ENCODE peak calls at places on chromosomes 11 and 22, in seven cellular contexts. P is psoas muscle, J is NT2/D1, O is thoracic aorta, T is GM23338, Z is tibial artery, M is lung. K is an unnamed sample. For H3K27me3, the result is how much of the 10 kb centered on the place peaks cover.

GRCh38 chr11:102047305-102047924 is at the start of gene CFAP300:
- DNase-seq in P (peak), J (no peak), M (peak), Z (peak), O (peak), T (peak), K (peak)

GRCh38 chr11:95279921-95280861 is 49.2 kb upstream of the SESN3 start:
- DNase-seq in J (peak), O (no peak), T (peak), Z (peak), M (no peak), P (peak), K (peak)

GRCh38 chr11:57358543-57358961 is 20.4 kb downstream of the P2RX3 start:
- DNase-seq in J (no peak), P (no peak), Z (no peak), M (no peak), T (no peak), O (no peak), K (no peak)

GRCh38 chr11:12060385-12060980 is 49.9 kb upstream of the MICAL2 start:
- DNase-seq in P (no peak), O (no peak), M (no peak), T (no peak), Z (no peak), J (no peak), K (no peak)

GRCh38 chr11:95066721-95067041 is at the start of gene SRSF8:
- DNase-seq in Z (no peak), J (no peak), M (no peak), P (no peak), T (no peak), O (no peak), K (no peak)

GRCh38 chr11:83611616-83612015 is 325.4 kb upstream of the CCDC90B start:
- DNase-seq in M (no peak), J (no peak), T (no peak), P (no peak), O (no peak), Z (no peak), K (peak)

GRCh38 chr11:86632499-86633269 is 39.7 kb downstream of the ME3 start:
- DNase-seq in O (peak), Z (peak), P (peak), J (peak), M (no peak), T (peak), K (no peak)

GRCh38 chr11:128724891-128725611 is 31.2 kb downstream of the FLI1 start:
- DNase-seq in P (no peak), J (no peak), M (no peak), Z (no peak), T (no peak), O (no peak), K (no peak)

GRCh38 chr11:65640483-65641207 is 2.7 kb downstream of the SIPA1 start:
- DNase-seq in J (no peak), P (no peak), T (no peak), M (no peak), Z (no peak), O (no peak), K (no peak)

GRCh38 chr11:111001986-111002616 is 243.4 kb upstream of the POU2AF2 start:
- DNase-seq in Z (no peak), T (no peak), O (no peak), M (no peak), J (no peak), P (no peak), K (no peak)

GRCh38 chr22:24141586-24141985 is 39.7 kb upstream of the SUSD2 start:
- DNase-seq in Z (no peak), P (no peak), M (no peak), O (no peak), T (no peak), J (no peak), K (no peak)

GRCh38 chr11:35047179-35047578 is 91.8 kb upstream of the CD44 start:
- DNase-seq in Z (no peak), O (no peak), J (no peak), M (no peak), P (no peak), T (no peak), K (no peak)

GRCh38 chr22:17633217-17633997 is 4.9 kb upstream of the ATP6V1E1 start:
- DNase-seq in Z (no peak), O (no peak), J (no peak), T (peak), P (no peak), M (no peak), K (no peak)

GRCh38 chr11:69360606-69361005 is 66.7 kb downstream of the MYEOV start:
- DNase-seq in M (no peak), J (no peak), P (no peak), T (no peak), O (no peak), Z (no peak), K (no peak)

GRCh38 chr11:31437742-31438435 is 68.2 kb downstream of the DNAJC24 start:
- DNase-seq in Z (no peak), T (no peak), J (no peak), P (no peak), M (no peak), O (no peak), K (no peak)

GRCh38 chr11:9704620-9705019 is 40.7 kb downstream of the SWAP70 start:
- DNase-seq in Z (no peak), T (no peak), P (no peak), J (no peak), O (no peak), M (no peak), K (no peak)

GRCh38 chr22:17149073-17149815 is 9.8 kb downstream of the HDHD5 start:
- DNase-seq in P (no peak), M (no peak), O (no peak), T (no peak), Z (peak), J (no peak), K (no peak)

GRCh38 chr11:96388891-96389603 is 665 bp downstream of the CCDC82 start:
- DNase-seq in M (no peak), T (peak), O (no peak), J (no peak), P (no peak), Z (no peak), K (peak)

GRCh38 chr11:18229501-18229900 is 7.1 kb downstream of the SAA4 start:
- DNase-seq in P (no peak), Z (no peak), O (no peak), J (no peak), T (no peak), M (no peak), K (no peak)

GRCh38 chr22:43436536-43437267 is 24.9 kb downstream of the MPPED1 start:
- DNase-seq in J (no peak), T (no peak), Z (peak), O (no peak), M (no peak), P (no peak), K (no peak)

GRCh38 chr22:42962295-42963230 is 52.4 kb downstream of the PACSIN2 start:
- DNase-seq in O (no peak), T (no peak), J (no peak), Z (peak), M (peak), P (no peak), K (no peak)

GRCh38 chr11:11211186-11211585 is 141.9 kb downstream of the CSNK2A3 start:
- DNase-seq in P (no peak), M (no peak), T (no peak), O (no peak), J (no peak), Z (no peak), K (no peak)

GRCh38 chr11:105937331-105937730 is 84.7 kb downstream of the MSANTD4 start:
- DNase-seq in J (no peak), O (no peak), P (no peak), T (no peak), M (no peak), Z (no peak), K (no peak)

GRCh38 chr11:78699606-78700005 is 124.9 kb upstream of the NARS2 start:
- DNase-seq in Z (no peak), M (no peak), P (no peak), O (no peak), T (no peak), J (no peak), K (no peak)

GRCh38 chr22:27895600-27895999 is 23.5 kb downstream of the PITPNB start:
- DNase-seq in T (no peak), P (no peak), M (no peak), J (no peak), O (no peak), Z (no peak), K (no peak)

GRCh38 chr22:26718905-26719304 is 61.5 kb downstream of the MIAT start:
- DNase-seq in M (no peak), Z (no peak), P (no peak), O (no peak), T (no peak), J (no peak), K (no peak)

GRCh38 chr11:93736129-93736528 is 5.2 kb downstream of the TAF1D start:
- DNase-seq in O (no peak), T (no peak), P (no peak), Z (no peak), J (no peak), M (no peak), K (no peak)

GRCh38 chr11:83361831-83362230 is 75.7 kb upstream of the CCDC90B start:
- DNase-seq in J (no peak), P (no peak), T (no peak), M (no peak), O (no peak), Z (no peak), K (no peak)

GRCh38 chr11:61980783-61981541 is 13.5 kb upstream of the FTH1 start:
- DNase-seq in P (no peak), Z (peak), O (no peak), J (no peak), T (no peak), M (no peak), K (peak)

GRCh38 chr11:61983419-61983818 is 16.0 kb upstream of the FTH1 start:
- DNase-seq in T (no peak), P (no peak), Z (peak), M (no peak), O (no peak), J (no peak), K (no peak)

DNA sequence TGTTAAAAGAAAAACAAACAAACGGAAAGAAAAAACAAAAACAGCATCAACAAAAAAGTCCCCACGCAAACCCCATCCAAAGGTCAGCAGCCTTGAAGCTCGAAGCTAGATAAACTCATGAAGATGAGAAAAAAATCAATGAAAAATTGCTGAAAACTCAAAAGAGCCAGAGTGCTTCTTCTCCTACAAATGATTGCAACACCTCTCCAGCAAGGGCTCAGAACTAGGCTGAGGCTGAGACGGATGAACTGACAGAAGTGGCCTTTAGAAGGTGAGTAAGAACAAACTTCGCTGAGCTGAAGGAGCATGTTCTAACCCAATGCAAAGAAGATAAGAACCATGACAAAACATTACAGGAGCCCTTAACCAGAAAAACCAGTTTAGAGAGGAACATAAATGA is 18.4 kb upstream of the FTH1 start:
- DNase-seq in J (no peak), Z (peak), P (no peak), O (no peak), M (peak), T (no peak), K (no peak)
- H3K27me3 ChIP-seq in J (under half), Z (under half), P (under half), O (under half), M (under half), T (under half), K (under half)

GRCh38 chr22:19761500-19762314 is 1.1 kb downstream of the TBX1 start:
- DNase-seq in J (no peak), P (no peak), Z (no peak), M (no peak), O (no peak), T (peak), K (no peak)
- H3K27me3 ChIP-seq in J (half or more), P (under half), Z (under half), M (under half), O (under half), T (half or more), K (half or more)

GRCh38 chr11:121437018-121437685 is 15.0 kb upstream of the SORL1 start:
- DNase-seq in T (no peak), J (no peak), M (no peak), Z (no peak), P (no peak), O (no peak), K (no peak)
- H3K27me3 ChIP-seq in T (under half), J (under half), M (under half), Z (under half), P (under half), O (under half), K (under half)

DNA sequence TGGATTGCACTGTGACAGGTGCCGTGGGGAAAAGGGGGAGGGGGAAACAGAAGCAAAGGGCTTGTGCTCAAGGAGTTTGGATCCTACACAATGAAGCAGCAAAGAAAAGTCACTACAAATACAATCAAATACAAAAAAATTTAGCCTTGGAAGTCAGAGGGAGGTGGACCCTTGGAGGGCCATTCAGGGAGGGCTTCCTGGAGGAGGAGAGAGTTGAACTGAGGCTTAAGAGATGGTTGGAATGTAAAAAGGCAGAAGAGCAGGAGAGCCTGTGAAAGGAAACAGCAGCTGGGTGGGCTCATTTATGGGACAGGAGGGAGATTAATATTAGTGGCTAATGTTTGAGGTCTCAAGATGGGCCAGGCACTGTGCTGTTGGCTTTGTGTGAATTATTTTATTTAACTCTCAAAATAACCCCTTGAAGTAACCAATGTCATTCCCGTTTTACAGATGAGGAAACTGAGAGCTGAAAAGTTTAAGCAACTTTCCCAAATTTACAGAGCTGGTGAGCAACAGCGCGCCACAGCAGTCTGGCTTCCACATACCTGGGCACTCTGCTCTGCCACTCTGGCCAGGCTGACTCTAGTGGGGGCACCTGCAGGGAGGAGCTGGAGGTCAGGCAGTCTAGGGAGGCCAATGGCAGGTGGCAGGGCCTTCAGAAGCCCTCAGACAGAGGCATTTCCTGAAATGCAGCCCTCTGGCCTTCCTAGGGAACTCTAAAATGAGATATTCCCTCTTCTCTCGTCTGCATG is 2.7 kb upstream of the CHST1 start:
- DNase-seq in T (no peak), P (no peak), J (no peak), Z (no peak), O (no peak), M (no peak), K (no peak)
- H3K27me3 ChIP-seq in T (under half), P (under half), J (half or more), Z (under half), O (under half), M (under half), K (under half)

DNA sequence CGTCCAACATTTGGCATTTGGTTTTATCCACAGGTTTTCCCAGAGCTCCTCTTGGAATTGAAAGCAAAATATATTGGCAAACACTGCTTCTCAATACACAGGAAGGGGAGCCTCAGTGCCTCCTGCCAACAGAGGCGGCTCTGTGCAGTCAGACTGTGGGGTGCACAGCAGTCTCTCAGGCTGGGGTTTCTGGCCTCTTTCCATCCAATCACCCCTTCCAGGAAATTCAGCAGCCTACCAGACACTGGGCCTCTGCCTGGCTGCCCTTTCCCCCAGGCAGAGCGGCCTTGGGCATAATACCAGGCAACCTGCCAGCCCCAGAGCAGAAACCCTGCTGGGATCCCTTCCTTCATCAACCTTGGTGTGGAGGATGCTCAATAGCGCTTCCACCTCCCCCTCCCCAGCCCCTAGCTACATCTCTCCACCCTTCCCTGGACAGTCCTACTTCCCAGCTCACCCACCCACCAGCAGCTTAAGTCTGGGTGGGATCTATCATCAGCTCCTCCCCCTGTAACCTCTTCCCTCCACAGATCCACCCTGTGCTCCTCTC is 17.8 kb upstream of the RAPSN start:
- DNase-seq in T (peak), Z (peak), O (no peak), M (no peak), J (no peak), P (peak), K (peak)
- H3K27me3 ChIP-seq in T (under half), Z (under half), O (under half), M (under half), J (under half), P (under half), K (under half)

GRCh38 chr22:22038178-22038880 is 55.7 kb upstream of the TOP3B start:
- DNase-seq in M (no peak), T (no peak), O (no peak), J (no peak), P (no peak), Z (no peak), K (no peak)
- H3K27me3 ChIP-seq in M (under half), T (half or more), O (under half), J (half or more), P (under half), Z (under half), K (under half)

GRCh38 chr22:22045576-22046335 is 63.2 kb upstream of the TOP3B start:
- DNase-seq in O (no peak), J (no peak), M (no peak), Z (no peak), P (no peak), T (no peak), K (no peak)
- H3K27me3 ChIP-seq in O (under half), J (half or more), M (under half), Z (under half), P (under half), T (half or more), K (under half)

GRCh38 chr11:75151346-75152047 is 590 bp downstream of the SLCO2B1 start:
- DNase-seq in O (no peak), J (no peak), P (no peak), Z (no peak), T (no peak), M (no peak), K (no peak)
- H3K27me3 ChIP-seq in O (under half), J (under half), P (under half), Z (under half), T (under half), M (under half), K (under half)